ENCODE peak calls at places on chromosomes 13 and 19, in six cellular contexts. M is nucleus accumbens, J is ELF-1, U is fibroblast of the aortic adventitia, E is T-helper 9 cell, V is iPS-NIHi11. T is an unnamed sample.

GRCh38 chr13:51771418-51772104 is 32.4 kb downstream of the DHRS12 start:
- DNase-seq in M (no peak), J (no peak), U (no peak), E (no peak), V (no peak), T (no peak)

GRCh38 chr19:35090160-35090794 is 25.3 kb upstream of the FXYD3 start:
- DNase-seq in M (peak), J (peak), U (peak), E (peak), V (peak), T (peak)

GRCh38 chr13:89982406-89983085 is 1364.9 kb upstream of the MIR17HG start:
- DNase-seq in M (no peak), J (no peak), U (peak), E (no peak), V (no peak), T (no peak)

GRCh38 chr13:40534456-40534855 is 132.0 kb downstream of the FOXO1 start:
- DNase-seq in M (no peak), J (no peak), U (no peak), E (no peak), V (no peak), T (no peak)

GRCh38 chr13:31045621-31046081 is 113.2 kb downstream of the TEX26 start:
- DNase-seq in M (no peak), J (peak), U (peak), E (peak), V (no peak), T (no peak)

GRCh38 chr19:8915997-8916396 is 83.8 kb downstream of the MBD3L1 start:
- DNase-seq in M (no peak), J (no peak), U (no peak), E (no peak), V (no peak), T (no peak)

GRCh38 chr19:15091918-15092753 is 10.1 kb downstream of the OR1I1 start:
- DNase-seq in M (peak), J (peak), U (peak), E (no peak), V (peak), T (no peak)

GRCh38 chr19:33373701-33374405 is at the start of gene CEBPG:
- DNase-seq in M (no peak), J (peak), U (peak), E (peak), V (peak), T (no peak)

T was measured in anterior cingulate cortex.